ENCODE peak calls at places on chromosome 2, in five cellular contexts. G is cardiac muscle cell; R is MM.1S; K is CD4-positive, CD25-positive, alpha-beta regulatory T cell; W is tibial artery. V is an unnamed sample.

GRCh38 chr2:69848186-69848790 is 18.8 kb downstream of the GMCL1 start:
- DNase-seq in W (no peak), K (no peak), G (no peak), R (no peak), V (no peak)

GRCh38 chr2:235580401-235581157 is 86.7 kb downstream of the AGAP1 start:
- DNase-seq in R (no peak), K (no peak), G (no peak), W (no peak), V (no peak)

GRCh38 chr2:134773372-134774073 is 54.7 kb upstream of the TMEM163 start:
- DNase-seq in G (no peak), R (peak; percentile 42), W (no peak), K (no peak), V (no peak)

GRCh38 chr2:170152421-170152820 is 25.5 kb upstream of the MYO3B start:
- DNase-seq in R (no peak), G (no peak), W (no peak), K (no peak), V (no peak)

GRCh38 chr2:219016721-219017120 is 23.5 kb upstream of the CRYBA2 start:
- DNase-seq in W (no peak), G (no peak), K (no peak), R (peak; percentile 5), V (no peak)

GRCh38 chr2:114368705-114369104 is 73.7 kb upstream of the DPP10 start:
- DNase-seq in G (no peak), W (no peak), R (no peak), K (no peak), V (no peak)

GRCh38 chr2:88234760-88235159 is 64.6 kb downstream of the THNSL2 start:
- DNase-seq in G (no peak), R (no peak), K (no peak), W (no peak), V (no peak)

GRCh38 chr2:12556762-12557161 is 160.0 kb upstream of the TRIB2 start:
- DNase-seq in G (no peak), K (no peak), R (no peak), W (no peak), V (no peak)

GRCh38 chr2:160408205-160408561 is 85.4 kb downstream of the RBMS1 start:
- DNase-seq in W (no peak), K (no peak), G (no peak), R (no peak), V (no peak)

GRCh38 chr2:205990104-205990503 is 95.9 kb downstream of the INO80D start:
- DNase-seq in R (no peak), G (no peak), W (no peak), K (no peak), V (no peak)
- H3K4me1 ChIP-seq in R (no peaks in the 10 kb centered on the region), G (no peaks in the 10 kb centered on the region), W (no peaks in the 10 kb centered on the region), K (no peaks in the 10 kb centered on the region), V (no peaks in the 10 kb centered on the region)

DNA sequence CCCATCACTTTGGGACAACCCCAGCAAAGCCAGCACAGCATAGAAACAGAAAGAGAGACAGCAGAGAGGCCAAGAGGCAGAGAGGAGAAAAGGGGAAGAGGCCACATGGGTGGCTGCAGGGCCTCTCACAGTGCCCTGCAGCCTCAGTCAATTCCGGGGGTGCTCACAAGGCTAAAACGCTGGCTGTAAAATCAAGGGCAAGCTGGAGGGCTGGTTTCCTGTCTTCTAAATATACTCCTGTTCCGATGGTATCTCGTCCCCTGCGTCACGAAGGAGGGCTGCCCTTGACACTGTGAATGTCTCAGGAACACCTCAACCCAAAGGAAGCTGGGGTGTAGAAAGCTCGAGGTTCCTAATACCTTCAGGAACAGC is 166.5 kb upstream of the ID2 start:
- DNase-seq in G (no peak), W (no peak), R (peak; percentile 87), K (peak; percentile 39), V (no peak)
- H3K4me1 ChIP-seq in G (peaks cover 5% of the 10 kb centered on the region), W (no peaks in the 10 kb centered on the region), R (peaks cover 46% of the 10 kb centered on the region), K (peaks cover 22% of the 10 kb centered on the region), V (no peaks in the 10 kb centered on the region)

DNA sequence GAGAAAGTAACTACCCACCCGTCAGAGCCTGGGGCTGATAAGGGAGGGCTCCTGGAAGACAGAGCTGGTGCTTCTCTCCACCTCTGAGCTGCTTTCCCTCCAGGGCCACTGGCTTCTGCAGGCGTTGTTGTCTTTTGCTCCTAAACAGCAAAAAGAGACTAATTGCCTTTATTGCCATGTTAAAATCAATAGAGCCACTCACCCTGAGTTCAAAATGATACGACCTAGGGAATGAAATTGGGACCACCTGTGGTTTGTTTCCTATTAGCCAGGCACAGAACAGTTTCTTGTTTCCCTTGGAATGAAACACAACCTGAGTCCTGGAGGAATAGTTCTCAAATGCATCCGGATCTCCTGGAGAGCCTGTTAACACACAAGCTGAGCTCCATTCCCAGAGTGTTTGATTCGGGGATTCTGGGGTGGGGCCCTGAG is 45.8 kb downstream of the TCF7L1 start:
- DNase-seq in R (no peak), K (no peak), W (peak; percentile 23), G (no peak), V (no peak)
- H3K4me1 ChIP-seq in R (no peaks in the 10 kb centered on the region), K (peaks cover 8% of the 10 kb centered on the region), W (peaks cover 34% of the 10 kb centered on the region), G (peaks cover 11% of the 10 kb centered on the region), V (peaks cover 17% of the 10 kb centered on the region)

DNA sequence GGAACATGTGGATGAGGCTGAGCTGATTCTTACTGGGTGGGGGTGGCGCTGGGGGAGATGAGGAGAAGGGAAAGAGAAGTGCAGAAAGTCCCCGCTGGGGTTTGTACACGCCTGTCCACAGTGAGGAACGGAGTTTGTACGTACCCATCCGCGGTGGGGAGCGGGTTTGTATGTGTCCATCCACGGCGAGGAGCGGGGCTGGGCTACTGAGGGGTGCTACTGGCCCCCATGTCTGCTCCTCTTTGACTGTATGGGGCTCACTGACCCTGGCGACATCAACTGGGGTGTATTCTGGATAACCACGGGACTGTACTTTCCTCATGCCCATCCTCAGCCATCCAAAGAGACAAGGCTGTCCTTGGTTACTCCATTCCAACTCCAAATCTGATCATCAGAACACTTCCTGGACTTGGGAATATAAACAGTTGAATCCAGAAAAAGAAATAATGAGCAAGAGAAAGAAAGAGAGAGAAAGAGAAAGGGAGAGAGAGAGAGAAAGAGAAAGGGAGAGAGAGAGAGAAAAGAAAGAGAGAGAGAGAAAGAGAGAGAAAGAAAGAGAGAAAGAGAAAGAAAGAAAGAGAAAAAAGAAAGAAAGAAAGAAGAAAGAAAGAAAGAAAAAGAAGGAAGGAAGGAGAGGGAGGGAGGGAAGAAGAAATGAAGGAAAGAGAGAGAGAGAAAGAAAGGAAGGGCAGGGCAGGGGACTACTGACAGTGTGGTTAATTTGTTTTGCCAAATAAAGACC is 21.0 kb downstream of the MAL start:
- DNase-seq in G (no peak), W (no peak), R (no peak), K (no peak), V (no peak)
- H3K4me1 ChIP-seq in G (no peaks in the 10 kb centered on the region), W (peaks cover 7% of the 10 kb centered on the region), R (no peaks in the 10 kb centered on the region), K (peaks cover 48% of the 10 kb centered on the region), V (no peaks in the 10 kb centered on the region)

DNA sequence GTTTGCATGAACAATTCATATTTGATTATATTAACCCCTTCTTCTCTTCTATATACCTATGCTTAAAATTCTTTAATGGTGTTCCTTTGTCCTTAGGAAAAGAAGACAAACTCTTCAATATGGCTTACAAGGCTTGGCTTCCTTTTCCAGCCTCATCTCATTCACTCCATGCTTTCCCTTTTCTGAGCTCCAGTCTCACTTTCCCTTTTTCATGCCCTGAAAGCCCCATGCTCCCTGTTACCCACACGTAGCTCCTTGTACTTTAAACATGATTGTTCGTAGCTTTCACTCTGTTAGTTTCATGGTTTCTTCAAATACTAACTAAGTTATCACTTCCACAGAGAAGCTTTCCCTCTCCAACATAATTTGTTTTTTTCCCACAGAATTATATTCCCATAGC is 161.3 kb downstream of the UBE2E3 start:
- DNase-seq in K (no peak), G (no peak), W (no peak), R (no peak), V (no peak)
- H3K4me1 ChIP-seq in K (peaks cover 21% of the 10 kb centered on the region), G (no peaks in the 10 kb centered on the region), W (no peaks in the 10 kb centered on the region), R (peaks cover 7% of the 10 kb centered on the region), V (no peaks in the 10 kb centered on the region)

V was measured in thoracic aorta.